ENCODE peak calls at places on chromosomes 1 and 21, in four cellular contexts. V is Daoy; L is posterior cingulate gyrus; M is activated CD4-positive, alpha-beta memory T cell treated with anti-CD3 and anti-CD28 coated beads for 36 hours. Y is an unnamed sample.
A peak's percentile ranks its signal among the peaks of the same experiment; 100 is the strongest.

GRCh38 chr1:67942269-67942668 is 108.2 kb downstream of the DIRAS3 start:
- DNase-seq in V (no peak), L (no peak), M (no peak), Y (no peak)

GRCh38 chr1:78561856-78562255 is 58.4 kb upstream of the IFI44L start:
- DNase-seq in V (no peak), L (no peak), M (no peak), Y (no peak)

GRCh38 chr1:214446772-214447556 is 104.4 kb downstream of the PTPN14 start:
- DNase-seq in V (peak; percentile 97), L (no peak), M (no peak), Y (no peak)

GRCh38 chr1:220803401-220804201 is 16.9 kb downstream of the MTARC1 start:
- DNase-seq in V (no peak), L (no peak), M (peak; percentile 17), Y (no peak)

GRCh38 chr1:182054698-182055326 is 6.7 kb downstream of the ZNF648 start:
- DNase-seq in V (peak; percentile 50), L (no peak), M (peak; percentile 50), Y (peak; percentile 8)

GRCh38 chr21:44955141-44955802 is 15.4 kb downstream of the SLX9 start:
- DNase-seq in V (no peak), L (peak; percentile 42), M (no peak), Y (no peak)

GRCh38 chr1:91633438-91633837 is 132.8 kb downstream of the CDC7 start:
- DNase-seq in V (no peak), L (no peak), M (no peak), Y (no peak)

GRCh38 chr1:110243146-110243545 is 33.0 kb downstream of the KCNC4 start:
- DNase-seq in V (no peak), L (no peak), M (no peak), Y (no peak)

GRCh38 chr1:155131285-155131684 is 3.6 kb downstream of the EFNA1 start:
- DNase-seq in V (no peak), L (no peak), M (no peak), Y (no peak)

GRCh38 chr1:223479718-223480425 is 86.7 kb downstream of the CCDC185 start:
- DNase-seq in V (peak; percentile 72), L (no peak), M (no peak), Y (no peak)

GRCh38 chr1:31409946-31410858 is 2.8 kb upstream of the SERINC2 start:
- DNase-seq in V (no peak), L (no peak), M (no peak), Y (no peak)

GRCh38 chr1:51644533-51645197 is 27.8 kb downstream of the OSBPL9 start:
- DNase-seq in V (peak; percentile 85), L (no peak), M (no peak), Y (no peak)

GRCh38 chr21:38683222-38683621 is 122.5 kb upstream of the ETS2 start:
- DNase-seq in V (no peak), L (no peak), M (no peak), Y (no peak)

GRCh38 chr1:42765832-42766722 is 751 bp downstream of the P3H1 start:
- DNase-seq in V (peak; percentile 88), L (no peak), M (peak; percentile 62), Y (no peak)

GRCh38 chr1:8281843-8282509 is 35.9 kb upstream of the SLC45A1 start:
- DNase-seq in V (no peak), L (no peak), M (no peak), Y (no peak)